ENCODE peak calls at places on chromosomes 2 and 18, in seven cellular contexts. S, B, Q, A, V, F and G are unnamed samples.

GRCh38 chr18:48877941-48878340 is 72.8 kb downstream of the SMAD7 start:
- DNase-seq in F (no peak), B (no peak), S (no peak), V (no peak), Q (no peak), A (no peak), G (no peak)

GRCh38 chr2:128448331-128449225 is 129.9 kb upstream of the HS6ST1 start:
- DNase-seq in A (no peak), F (no peak), B (peak), S (no peak), Q (no peak), V (no peak), G (no peak)

GRCh38 chr18:49230331-49230730 is 230.1 kb downstream of the DYM start:
- DNase-seq in A (no peak), B (no peak), Q (no peak), S (no peak), F (no peak), V (no peak), G (no peak)

GRCh38 chr2:45937990-45938389 is 286.5 kb downstream of the PRKCE start:
- DNase-seq in S (no peak), F (no peak), Q (no peak), A (no peak), B (no peak), V (no peak), G (no peak)

GRCh38 chr2:119751706-119752105 is 8.0 kb upstream of the PTPN4 start:
- DNase-seq in F (no peak), B (no peak), Q (no peak), V (no peak), S (no peak), A (no peak), G (no peak)

GRCh38 chr2:136858656-136859055 is 93.3 kb downstream of the THSD7B start:
- DNase-seq in A (no peak), B (no peak), F (no peak), Q (no peak), S (no peak), V (no peak), G (no peak)

GRCh38 chr2:226325541-226325940 is 474.1 kb downstream of the IRS1 start:
- DNase-seq in A (no peak), S (no peak), Q (no peak), B (no peak), V (no peak), F (no peak), G (no peak)

GRCh38 chr2:31107588-31108300 is 30.5 kb downstream of the GALNT14 start:
- DNase-seq in B (no peak), V (no peak), A (no peak), S (no peak), F (peak), Q (peak), G (no peak)

GRCh38 chr2:193153576-193153975 is 958.8 kb upstream of the TMEFF2 start:
- DNase-seq in V (no peak), A (no peak), Q (no peak), F (no peak), S (no peak), B (no peak), G (no peak)

GRCh38 chr2:196555726-196556125 is 83.8 kb upstream of the CCDC150 start:
- DNase-seq in A (no peak), F (no peak), B (no peak), V (no peak), S (no peak), Q (no peak), G (no peak)

GRCh38 chr18:55452123-55452611 is 135.8 kb downstream of the TCF4 start:
- DNase-seq in Q (peak), F (no peak), V (peak), A (no peak), B (peak), S (no peak), G (no peak)

GRCh38 chr2:234164499-234165409 is 114.3 kb downstream of the SPP2 start:
- DNase-seq in Q (no peak), B (no peak), F (no peak), S (no peak), A (no peak), V (peak), G (no peak)

GRCh38 chr2:217289909-217290283 is 430.0 kb upstream of the TNP1 start:
- DNase-seq in A (no peak), S (no peak), B (no peak), F (peak), V (no peak), Q (peak), G (no peak)

GRCh38 chr2:240369725-240370585 is 65.5 kb upstream of the GPC1 start:
- DNase-seq in F (peak), B (peak), V (no peak), Q (peak), S (no peak), A (peak), G (peak)

GRCh38 chr2:33051586-33052385 is 105.0 kb downstream of the LTBP1 start:
- DNase-seq in V (no peak), B (peak), A (peak), S (no peak), Q (peak), F (no peak), G (no peak)

GRCh38 chr2:46145840-46146239 is 151.4 kb upstream of the EPAS1 start:
- DNase-seq in V (no peak), Q (no peak), F (no peak), S (no peak), B (no peak), A (no peak), G (no peak)

GRCh38 chr2:18883626-18884456 is 294.5 kb upstream of the NT5C1B start:
- DNase-seq in Q (peak), F (no peak), A (no peak), B (no peak), S (no peak), V (peak), G (no peak)

GRCh38 chr2:167135691-167136090 is 247.4 kb downstream of the XIRP2 start:
- DNase-seq in Q (peak), B (no peak), A (no peak), V (no peak), F (no peak), S (no peak), G (no peak)

GRCh38 chr2:98333922-98334321 is 12.3 kb upstream of the CNGA3 start:
- DNase-seq in A (no peak), Q (peak), B (no peak), S (no peak), V (no peak), F (no peak), G (no peak)

GRCh38 chr2:71990122-71990521 is 157.5 kb downstream of the CYP26B1 start:
- DNase-seq in V (no peak), S (no peak), B (no peak), F (no peak), A (no peak), Q (no peak), G (no peak)

GRCh38 chr2:39851251-39851650 is 72.2 kb upstream of the THUMPD2 start:
- DNase-seq in S (no peak), B (no peak), V (no peak), Q (no peak), A (no peak), F (no peak), G (no peak)

GRCh38 chr2:20625920-20626697 is 24.8 kb downstream of the HS1BP3 start:
- DNase-seq in S (no peak), A (peak), Q (peak), F (no peak), B (no peak), V (peak), G (no peak)

GRCh38 chr18:38611036-38611964 is 1045.7 kb upstream of the CELF4 start:
- DNase-seq in S (no peak), F (no peak), V (no peak), B (no peak), A (peak), Q (no peak), G (no peak)

GRCh38 chr2:236143811-236144210 is 24.4 kb downstream of the GBX2 start:
- DNase-seq in F (no peak), S (no peak), Q (no peak), V (no peak), A (no peak), B (no peak), G (no peak)

GRCh38 chr2:59389240-59389639 is 1148.1 kb upstream of the FANCL start:
- DNase-seq in Q (peak), S (no peak), B (no peak), A (no peak), V (peak), F (peak), G (peak)

GRCh38 chr2:32895424-32895823 is 51.3 kb upstream of the LTBP1 start:
- DNase-seq in S (no peak), F (no peak), V (no peak), B (no peak), Q (peak), A (no peak), G (no peak)

GRCh38 chr2:40105593-40105992 is 326.5 kb upstream of the THUMPD2 start:
- DNase-seq in A (no peak), V (peak), Q (peak), F (no peak), B (no peak), S (no peak), G (no peak)

GRCh38 chr2:216596234-216596985 is 36.8 kb upstream of the IGFBP2 start:
- DNase-seq in F (peak), S (no peak), V (peak), Q (peak), A (no peak), B (no peak), G (peak)

GRCh38 chr2:215970425-215970824 is 42.9 kb downstream of the MREG start:
- DNase-seq in B (no peak), Q (no peak), S (no peak), F (no peak), A (no peak), V (no peak), G (no peak)

GRCh38 chr18:73431620-73432019 is 563.8 kb upstream of the NETO1 start:
- DNase-seq in B (no peak), Q (no peak), F (no peak), A (no peak), V (no peak), S (no peak), G (no peak)

GRCh38 chr2:175003875-175004729 is 1.1 kb downstream of the CHN1 start:
- DNase-seq in S (no peak), V (no peak), Q (no peak), B (no peak), F (no peak), A (peak), G (peak)

GRCh38 chr2:81523344-81523743 is 1218.8 kb upstream of the LRRTM1 start:
- DNase-seq in S (no peak), V (no peak), B (no peak), Q (no peak), A (no peak), F (no peak), G (no peak)

GRCh38 chr2:157785866-157786662 is 90.1 kb downstream of the ACVR1 start:
- DNase-seq in V (no peak), F (no peak), Q (no peak), A (no peak), S (no peak), B (no peak), G (no peak)

GRCh38 chr2:3661149-3661660 is 3.2 kb downstream of the ALLC start:
- DNase-seq in S (no peak), V (no peak), B (peak), F (no peak), Q (no peak), A (no peak), G (no peak)

GRCh38 chr2:54936766-54937165 is 113.5 kb downstream of the RTN4 start:
- DNase-seq in S (no peak), Q (no peak), A (no peak), B (no peak), F (no peak), V (peak), G (peak)

GRCh38 chr2:128321784-128322650 is 3.3 kb upstream of the HS6ST1 start:
- DNase-seq in A (peak), Q (peak), F (peak), S (no peak), B (peak), V (peak), G (peak)

GRCh38 chr2:75344146-75344545 is 144.8 kb upstream of the TACR1 start:
- DNase-seq in Q (no peak), V (no peak), A (no peak), F (no peak), B (no peak), S (no peak), G (no peak)

GRCh38 chr18:76620326-76620813 is 125.3 kb upstream of the ZNF516 start:
- DNase-seq in S (peak), F (peak), A (peak), V (peak), Q (peak), B (peak), G (peak)

GRCh38 chr2:66445781-66446177 is 10.9 kb downstream of the MEIS1 start:
- DNase-seq in V (peak), F (peak), B (no peak), A (no peak), Q (peak), S (no peak), G (no peak)

GRCh38 chr2:66447676-66448075 is 12.8 kb downstream of the MEIS1 start:
- DNase-seq in B (no peak), Q (peak), V (no peak), S (no peak), F (no peak), A (no peak), G (no peak)

GRCh38 chr2:66445076-66445724 is 10.3 kb downstream of the MEIS1 start:
- DNase-seq in A (peak), S (no peak), Q (peak), F (peak), V (no peak), B (no peak), G (peak)

GRCh38 chr2:66446924-66447323 is 12.0 kb downstream of the MEIS1 start:
- DNase-seq in F (no peak), B (no peak), V (no peak), Q (peak), S (no peak), A (no peak), G (peak)

DNA sequence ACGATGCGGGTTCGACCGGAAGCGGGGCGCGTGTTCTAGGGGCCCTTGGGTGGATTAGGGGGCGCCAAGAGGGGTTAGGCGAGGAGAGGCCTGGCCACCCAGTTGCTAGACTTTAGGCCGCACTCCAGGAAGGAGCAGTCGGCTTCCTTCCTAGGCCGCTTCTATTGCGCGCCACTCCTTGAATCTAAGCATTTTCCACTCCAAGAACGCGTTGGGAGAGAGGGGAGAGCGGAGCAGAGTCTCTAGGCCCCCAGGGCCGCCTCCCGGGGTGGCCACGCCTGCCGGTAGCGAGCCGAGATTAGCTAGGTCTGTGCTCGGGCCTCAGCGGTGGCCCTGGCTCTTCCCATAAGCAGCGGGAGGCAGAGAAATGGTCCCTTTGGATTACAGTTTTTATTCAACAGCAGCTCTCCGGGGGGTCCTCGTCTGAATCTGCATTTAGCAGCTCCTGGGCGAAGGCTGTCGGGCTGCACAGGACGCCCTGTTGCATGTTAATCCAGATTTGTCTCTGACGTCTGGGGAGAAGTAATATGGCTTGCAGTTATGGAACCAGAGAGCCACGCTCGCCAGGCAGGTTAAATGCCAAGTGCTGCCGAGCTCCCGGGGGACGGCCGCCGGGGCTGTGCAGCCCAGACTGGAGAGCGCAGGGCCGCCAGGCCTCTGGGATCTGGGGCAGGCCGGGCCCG is 11.4 kb downstream of the MEIS1 start:
- DNase-seq in S (no peak), A (peak), F (peak), V (no peak), Q (peak), B (no peak), G (peak)
- H3K27ac ChIP-seq in S (peak), A (peak), F (peak), V (peak), Q (peak), B (peak), G (peak)

GRCh38 chr2:238527565-238527964 is 100.8 kb downstream of the ASB1 start:
- DNase-seq in F (no peak), S (no peak), V (no peak), A (no peak), Q (peak), B (no peak), G (no peak)

GRCh38 chr2:238523158-238524110 is 96.7 kb downstream of the ASB1 start:
- DNase-seq in B (peak), Q (peak), S (no peak), F (peak), V (peak), A (peak), G (peak)

GRCh38 chr2:238525990-238526389 is 99.3 kb downstream of the ASB1 start:
- DNase-seq in V (no peak), F (no peak), S (no peak), B (no peak), A (no peak), Q (no peak), G (no peak)

GRCh38 chr2:238521870-238522269 is 95.1 kb downstream of the ASB1 start:
- DNase-seq in S (no peak), F (no peak), Q (no peak), V (no peak), A (no peak), B (no peak), G (no peak)

GRCh38 chr2:238524584-238524983 is 97.9 kb downstream of the ASB1 start:
- DNase-seq in S (no peak), F (no peak), Q (no peak), A (no peak), B (no peak), V (no peak), G (no peak)
- H3K27ac ChIP-seq in S (no peak), F (no peak), Q (no peak), A (no peak), B (no peak), V (no peak), G (no peak)

GRCh38 chr2:173210270-173211196 is 134.9 kb downstream of the MAP3K20 start:
- DNase-seq in Q (peak), V (peak), S (peak), B (peak), F (peak), A (peak), G (peak)
- H3K27ac ChIP-seq in Q (peak), V (peak), S (peak), B (peak), F (peak), A (peak), G (no peak)

GRCh38 chr2:26691881-26692813 is at the start of gene KCNK3:
- DNase-seq in F (peak), B (peak), V (peak), Q (peak), S (no peak), A (peak), G (peak)

GRCh38 chr2:26692814-26693286 is 328 bp downstream of the KCNK3 start:
- DNase-seq in A (no peak), S (no peak), B (no peak), V (peak), F (no peak), Q (peak), G (no peak)

GRCh38 chr2:26694001-26694400 is 1.5 kb downstream of the KCNK3 start:
- DNase-seq in F (no peak), B (no peak), Q (no peak), S (no peak), A (peak), V (no peak), G (no peak)

GRCh38 chr2:26691140-26691539 is 1.4 kb upstream of the KCNK3 start:
- DNase-seq in Q (no peak), B (no peak), F (no peak), S (no peak), A (peak), V (peak), G (peak)

DNA sequence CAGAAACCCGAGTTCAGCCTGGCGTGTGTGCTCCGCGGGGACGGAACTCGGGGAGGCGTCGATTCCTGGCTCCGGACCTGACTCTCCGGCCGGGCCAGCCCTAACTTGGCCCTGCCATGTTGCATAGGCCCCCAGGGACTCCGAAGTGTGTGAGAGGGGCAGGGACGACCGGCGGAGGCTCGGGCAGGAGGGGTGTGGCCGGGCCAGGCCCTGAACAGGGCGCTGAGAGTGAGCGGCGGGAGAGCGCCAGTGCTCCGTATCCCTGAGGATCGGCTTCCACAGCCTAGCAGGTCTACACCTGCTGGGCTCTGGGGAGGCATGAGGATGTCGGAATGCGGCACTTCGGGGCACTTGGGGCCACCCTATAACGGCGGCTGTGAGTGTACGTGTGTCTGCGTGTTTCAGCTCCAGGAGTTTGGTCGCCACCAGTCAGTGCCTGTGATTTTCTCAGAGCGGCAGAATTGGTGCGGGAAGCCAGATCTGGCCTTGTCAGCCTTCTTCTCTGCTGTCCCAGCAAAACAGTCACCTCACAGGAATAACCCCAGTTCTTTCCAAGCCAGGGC is 846 bp downstream of the KCNK3 start:
- DNase-seq in F (peak), Q (no peak), S (no peak), V (peak), A (peak), B (no peak), G (peak)
- H3K27ac ChIP-seq in F (peak), Q (no peak), S (no peak), V (peak), A (no peak), B (peak), G (peak)

DNA sequence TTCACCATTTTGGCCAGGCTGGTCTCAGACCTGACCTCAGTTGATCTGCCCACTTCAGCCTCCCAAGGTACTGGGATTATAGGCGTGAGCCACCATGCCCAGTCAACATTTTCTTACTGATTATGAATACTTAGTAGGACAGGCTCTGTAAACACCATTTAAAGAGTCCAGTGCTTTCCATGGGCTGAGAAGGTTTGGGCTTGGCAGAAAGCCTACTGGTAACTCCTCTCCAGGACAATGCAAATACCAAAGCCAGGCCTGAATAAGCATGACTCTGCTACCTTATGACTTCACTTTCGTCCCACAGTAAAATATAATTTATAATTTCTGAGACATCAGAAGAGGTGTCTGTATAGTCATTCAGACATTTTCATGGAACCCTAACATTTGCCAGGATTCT is 60.2 kb upstream of the FAM117B start:
- DNase-seq in S (no peak), V (no peak), B (no peak), A (no peak), Q (no peak), F (no peak), G (no peak)
- H3K27ac ChIP-seq in S (no peak), V (peak), B (no peak), A (no peak), Q (no peak), F (no peak), G (no peak)

DNA sequence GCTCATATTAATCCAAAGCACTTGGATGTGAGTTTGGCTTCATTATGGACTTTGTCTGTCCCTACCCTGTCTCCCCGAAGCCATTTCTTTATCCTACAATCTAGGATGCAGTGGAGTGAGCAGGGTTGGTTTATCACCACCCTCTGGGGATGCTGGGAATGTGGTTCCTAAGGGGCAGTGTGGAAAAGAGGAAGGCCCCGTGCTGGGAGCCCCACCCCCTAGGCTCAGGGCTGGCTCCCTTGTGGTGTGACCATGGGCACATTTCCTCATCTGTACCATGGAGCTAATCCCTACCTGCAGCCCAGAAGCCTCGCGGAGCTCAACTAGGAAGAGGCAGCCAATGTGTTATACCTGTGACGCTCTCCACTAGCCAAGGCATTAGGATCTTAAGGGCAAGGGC is 92.5 kb downstream of the TGOLN2 start:
- DNase-seq in B (no peak), F (no peak), V (no peak), S (no peak), A (no peak), Q (no peak), G (no peak)
- H3K27ac ChIP-seq in B (no peak), F (no peak), V (peak), S (no peak), A (no peak), Q (no peak), G (no peak)